ENCODE peak calls at places on chromosomes 5 and 9, in six cellular contexts. V, Q, U, Y, W and X are unnamed samples. For H3K9me3, the result is how much of the 10 kb centered on the place peaks cover.

GRCh38 chr5:80860934-80861613 is 99.1 kb upstream of the RASGRF2 start:
- DNase-seq in V (no peak), U (no peak), Q (no peak), Y (no peak), W (no peak), X (no peak)

GRCh38 chr5:135930949-135931295 is 23.9 kb downstream of the LECT2 start:
- DNase-seq in U (no peak), Y (no peak), Q (no peak), W (no peak), V (no peak), X (no peak)

GRCh38 chr5:154221371-154221896 is 30.9 kb downstream of the GALNT10 start:
- DNase-seq in V (no peak), W (peak), Q (no peak), U (no peak), Y (peak), X (peak)

GRCh38 chr5:154238776-154239481 is 48.4 kb downstream of the GALNT10 start:
- DNase-seq in V (no peak), Q (no peak), W (no peak), Y (no peak), U (no peak), X (no peak)

GRCh38 chr9:128254855-128255759 is 20.7 kb downstream of the GOLGA2 start:
- DNase-seq in W (peak), Q (no peak), U (peak), Y (peak), V (no peak), X (peak)

GRCh38 chr9:102985162-102985900 is 9.8 kb upstream of the CYLC2 start:
- DNase-seq in Q (no peak), W (no peak), V (no peak), U (no peak), Y (no peak), X (no peak)

GRCh38 chr5:133324058-133324457 is 272.2 kb downstream of the HSPA4 start:
- DNase-seq in Y (no peak), W (no peak), V (no peak), U (no peak), Q (no peak), X (no peak)

GRCh38 chr9:34139477-34140146 is 13.1 kb upstream of the DCAF12 start:
- DNase-seq in Q (no peak), W (peak), V (peak), U (peak), Y (peak), X (no peak)

GRCh38 chr9:20139755-20140154 is 350.9 kb upstream of the SLC24A2 start:
- DNase-seq in V (no peak), Q (no peak), U (no peak), W (no peak), Y (no peak), X (no peak)

GRCh38 chr9:78103971-78104433 is 72.4 kb upstream of the GNAQ start:
- DNase-seq in W (no peak), U (no peak), Q (no peak), Y (no peak), V (no peak), X (no peak)

GRCh38 chr5:173495225-173495904 is 121.1 kb downstream of the BOD1 start:
- DNase-seq in W (no peak), V (no peak), Y (no peak), U (no peak), Q (no peak), X (no peak)

GRCh38 chr9:128651798-128652197 is 4.8 kb downstream of the DYNC2I2 start:
- DNase-seq in U (no peak), W (no peak), V (no peak), Q (no peak), Y (no peak), X (no peak)

GRCh38 chr9:123473226-123473625 is 117.2 kb downstream of the CRB2 start:
- DNase-seq in Q (no peak), U (no peak), W (no peak), V (no peak), Y (no peak), X (no peak)

GRCh38 chr5:36638056-36638455 is 31.6 kb downstream of the SLC1A3 start:
- DNase-seq in Y (no peak), V (no peak), U (no peak), W (no peak), Q (no peak), X (no peak)

GRCh38 chr9:87684627-87685204 is 41.2 kb upstream of the CTSL start:
- DNase-seq in Y (peak), W (no peak), U (peak), Q (no peak), V (peak), X (no peak)

GRCh38 chr9:126521089-126521488 is 92.6 kb upstream of the LMX1B start:
- DNase-seq in Q (no peak), U (no peak), V (no peak), Y (no peak), W (no peak), X (no peak)

GRCh38 chr9:137989156-137989555 is 111.6 kb downstream of the CACNA1B start:
- DNase-seq in V (no peak), U (no peak), W (no peak), Y (no peak), Q (no peak), X (no peak)

GRCh38 chr5:61334224-61335196 is 2.5 kb downstream of the ZSWIM6 start:
- DNase-seq in Y (no peak), V (no peak), U (no peak), Q (no peak), W (no peak), X (no peak)

GRCh38 chr9:6680797-6681146 is 35.2 kb upstream of the GLDC start:
- DNase-seq in V (no peak), U (peak), W (peak), Q (peak), Y (no peak), X (no peak)

GRCh38 chr5:91928751-91929521 is 545.8 kb upstream of the ARRDC3 start:
- DNase-seq in U (peak), V (no peak), Y (peak), W (no peak), Q (no peak), X (no peak)

GRCh38 chr9:806285-807156 is 35.0 kb upstream of the DMRT1 start:
- DNase-seq in Q (no peak), V (no peak), W (no peak), Y (peak), U (peak), X (no peak)

GRCh38 chr5:74155501-74155900 is 485.0 kb downstream of the ENC1 start:
- DNase-seq in W (no peak), U (no peak), Y (no peak), V (no peak), Q (no peak), X (no peak)

GRCh38 chr9:109441296-109441695 is 56.8 kb downstream of the PTPN3 start:
- DNase-seq in Q (no peak), V (no peak), W (no peak), Y (no peak), U (peak), X (no peak)

DNA sequence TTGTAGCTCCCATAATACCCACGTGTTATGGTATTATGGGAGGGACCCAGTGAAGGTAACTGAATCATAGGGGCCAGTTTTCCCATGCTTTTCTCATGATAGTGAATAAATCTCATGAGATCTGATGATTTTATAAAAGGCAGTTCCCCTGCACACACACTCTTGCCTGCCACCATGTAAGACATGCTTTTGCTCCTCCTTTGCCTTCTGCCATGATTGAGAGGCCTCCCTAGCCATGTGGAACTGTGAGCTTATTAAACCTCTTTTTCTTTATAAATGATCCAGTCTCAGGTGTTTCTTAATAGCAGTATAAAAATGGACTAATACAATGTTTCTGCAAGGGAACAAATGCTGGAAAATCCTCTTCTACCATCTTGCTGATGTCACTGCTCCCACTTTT is 10.1 kb upstream of the HSDL2 start:
- DNase-seq in Y (no peak), Q (no peak), U (no peak), W (no peak), V (no peak), X (no peak)
- H3K9me3 ChIP-seq in Y (under half), Q (under half), U (under half), W (under half), V (under half), X (under half)

GRCh38 chr9:80448996-80449395 is 877.2 kb downstream of the TLE4 start:
- DNase-seq in U (no peak), V (no peak), W (no peak), Y (no peak), Q (no peak), X (no peak)

GRCh38 chr9:80449513-80449912 is 877.7 kb downstream of the TLE4 start:
- DNase-seq in Y (no peak), U (no peak), V (no peak), Q (no peak), W (no peak), X (no peak)
- H3K9me3 ChIP-seq in Y (under half), U (under half), V (under half), Q (under half), W (under half), X (under half)

DNA sequence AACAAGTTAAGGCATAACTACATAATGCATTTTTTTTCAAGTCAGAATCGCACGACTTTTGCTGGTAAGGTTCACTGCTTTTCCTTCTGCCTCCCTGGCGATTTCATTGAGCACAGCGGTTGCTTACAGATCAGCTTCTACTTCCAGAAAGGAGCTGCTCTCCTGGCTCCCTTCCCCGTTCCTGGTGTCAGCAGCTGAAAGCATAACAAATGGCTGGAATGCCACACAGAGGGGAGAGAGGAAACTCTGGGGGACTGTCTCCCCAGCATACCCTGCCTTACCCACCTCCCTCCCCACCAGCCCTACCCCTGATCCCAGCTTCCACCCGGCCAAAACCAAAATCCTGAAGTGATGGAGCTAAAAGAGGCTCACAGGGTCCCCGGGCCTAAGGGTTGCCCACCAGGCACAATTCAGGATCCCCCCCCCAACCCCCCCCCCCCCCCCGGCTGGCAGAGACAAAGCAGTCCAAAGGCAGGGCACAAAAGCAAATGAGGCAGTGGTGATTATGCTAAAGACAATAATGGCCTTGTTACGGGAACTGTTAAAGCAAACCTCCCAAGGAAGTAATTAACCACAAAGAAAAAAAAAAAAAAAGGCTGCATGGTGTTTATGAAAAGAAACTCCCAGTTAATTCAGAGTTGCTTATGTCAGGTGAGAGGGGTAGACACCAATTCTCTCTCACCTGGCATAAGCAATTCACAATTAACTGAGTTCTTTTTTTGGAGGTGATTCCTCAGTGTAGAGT is 126.1 kb upstream of the WWC1 start:
- DNase-seq in Q (no peak), W (no peak), U (no peak), Y (peak), V (no peak), X (no peak)
- H3K9me3 ChIP-seq in Q (under half), W (under half), U (under half), Y (under half), V (under half), X (under half)

GRCh38 chr5:180259260-180259611 is 32.6 kb downstream of the MAPK9 start:
- DNase-seq in V (no peak), Q (no peak), Y (no peak), W (no peak), U (no peak), X (no peak)
- H3K9me3 ChIP-seq in V (half or more), Q (under half), Y (under half), W (under half), U (half or more), X (under half)

GRCh38 chr5:150905312-150905683 is 518 bp upstream of the ZNF300 start:
- DNase-seq in Y (no peak), Q (no peak), W (no peak), U (no peak), V (no peak), X (no peak)
- H3K9me3 ChIP-seq in Y (under half), Q (under half), W (under half), U (half or more), V (half or more), X (under half)

DNA sequence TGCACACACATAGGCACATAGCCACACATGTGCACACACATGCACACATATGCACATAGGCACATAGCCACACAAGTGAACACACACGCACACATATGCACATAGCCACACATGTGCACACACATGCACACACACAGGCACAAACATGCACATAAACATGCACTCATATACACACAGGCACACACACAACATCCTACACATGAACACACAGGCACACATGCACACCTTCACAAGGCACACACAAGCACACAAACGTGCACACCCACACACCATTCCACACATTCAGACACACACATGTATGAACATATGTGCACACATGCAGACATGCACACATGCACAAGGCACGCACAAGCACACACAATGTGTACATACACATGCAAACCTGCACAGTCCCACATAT is 484.7 kb downstream of the IRX1 start:
- DNase-seq in Q (no peak), U (no peak), V (no peak), Y (no peak), W (no peak), X (no peak)
- H3K9me3 ChIP-seq in Q (under half), U (under half), V (under half), Y (under half), W (under half), X (under half)

GRCh38 chr9:101409079-101409477 is 10.4 kb downstream of the ZNF189 start:
- DNase-seq in V (no peak), W (no peak), Y (no peak), U (no peak), Q (no peak), X (no peak)
- H3K9me3 ChIP-seq in V (half or more), W (under half), Y (under half), U (half or more), Q (under half), X (under half)